ENCODE peak calls at places on chromosomes 1 and 21, in five cellular contexts. L, U, Q, P and W are unnamed samples.
A peak's percentile ranks its signal among the peaks of the same experiment; 100 is the strongest.

GRCh38 chr1:47487826-47488450 is 50.1 kb downstream of the FOXD2 start:
- DNase-seq in Q (no peak), P (no peak), L (no peak), U (no peak), W (no peak)

GRCh38 chr1:244384066-244384465 is 67.6 kb downstream of the ADSS2 start:
- DNase-seq in Q (no peak), P (no peak), L (no peak), U (no peak), W (no peak)

GRCh38 chr1:160827418-160827817 is 31.4 kb downstream of the LY9 start:
- DNase-seq in Q (no peak), P (no peak), L (no peak), U (no peak), W (no peak)

GRCh38 chr1:94698341-94698740 is 121.8 kb upstream of the SLC44A3 start:
- DNase-seq in P (no peak), Q (no peak), L (no peak), U (no peak), W (no peak)

GRCh38 chr1:84377480-84378095 is 20.7 kb upstream of the DNASE2B start:
- DNase-seq in P (no peak), L (no peak), U (no peak), Q (peak; percentile 16), W (no peak)

GRCh38 chr1:221900678-221901077 is 158.8 kb upstream of the DUSP10 start:
- DNase-seq in Q (no peak), P (no peak), U (no peak), L (no peak), W (no peak)

GRCh38 chr1:198563578-198563977 is 23.1 kb upstream of the ATP6V1G3 start:
- DNase-seq in U (no peak), P (no peak), Q (no peak), L (no peak), W (no peak)

GRCh38 chr1:240107058-240107684 is 15.5 kb downstream of the FMN2 start:
- DNase-seq in P (no peak), Q (no peak), L (no peak), U (no peak), W (no peak)

GRCh38 chr1:109542657-109543056 is 3.0 kb downstream of the GPR61 start:
- DNase-seq in L (no peak), P (no peak), U (no peak), Q (no peak), W (peak; percentile 10)

GRCh38 chr1:5093042-5093441 is 438.6 kb downstream of the AJAP1 start:
- DNase-seq in P (no peak), U (no peak), Q (no peak), L (no peak), W (no peak)

GRCh38 chr1:198771562-198772153 is 132.8 kb downstream of the PTPRC start:
- DNase-seq in Q (no peak), L (no peak), U (no peak), P (peak; percentile 59), W (peak; percentile 11)

GRCh38 chr1:227893696-227894305 is 53.9 kb downstream of the WNT9A start:
- DNase-seq in P (no peak), Q (no peak), L (no peak), U (no peak), W (no peak)

GRCh38 chr1:220810179-220810653 is 23.5 kb downstream of the MTARC1 start:
- DNase-seq in Q (peak; percentile 38), P (peak; percentile 87), L (peak; percentile 94), U (peak; percentile 70), W (peak; percentile 79)

GRCh38 chr1:1619917-1620361 is 4.6 kb downstream of the MIB2 start:
- DNase-seq in L (no peak), U (no peak), Q (no peak), P (no peak), W (no peak)

GRCh38 chr1:211610779-211611556 is 32.0 kb upstream of the SLC30A1 start:
- DNase-seq in L (no peak), P (no peak), U (no peak), Q (no peak), W (no peak)

GRCh38 chr1:24714859-24715520 is 30.3 kb upstream of the CLIC4 start:
- DNase-seq in L (no peak), P (no peak), U (no peak), Q (no peak), W (no peak)

GRCh38 chr21:44574457-44575306 is 1.2 kb downstream of the KRTAP10-4 start:
- DNase-seq in Q (no peak), L (peak; percentile 70), P (no peak), U (peak; percentile 48), W (peak; percentile 9)

GRCh38 chr1:157659576-157660247 is 40.9 kb downstream of the FCRL3 start:
- DNase-seq in Q (no peak), P (no peak), U (no peak), L (no peak), W (no peak)

GRCh38 chr1:9784508-9785133 is 39.1 kb downstream of the CLSTN1 start:
- DNase-seq in P (peak; percentile 77), U (peak; percentile 69), Q (no peak), L (no peak), W (peak; percentile 72)

GRCh38 chr1:98500324-98500723 is 161.2 kb upstream of the SNX7 start:
- DNase-seq in P (no peak), Q (no peak), U (no peak), L (no peak), W (no peak)

GRCh38 chr21:34204481-34205439 is 131.4 kb downstream of the MRPS6 start:
- DNase-seq in P (no peak), U (no peak), Q (no peak), L (no peak), W (no peak)

GRCh38 chr1:67052741-67053534 is 1.0 kb downstream of the SLC35D1 start:
- DNase-seq in P (peak; percentile 39), Q (no peak), L (peak; percentile 79), U (peak; percentile 40), W (peak; percentile 15)

GRCh38 chr1:36080236-36080635 is 3.7 kb upstream of the TEKT2 start:
- DNase-seq in P (no peak), L (no peak), U (no peak), Q (no peak), W (no peak)

GRCh38 chr1:77282187-77282865 is 507 bp downstream of the AK5 start:
- DNase-seq in L (peak; percentile 76), Q (no peak), U (no peak), P (peak; percentile 20), W (peak; percentile 34)

GRCh38 chr1:176696109-176696508 is 233.1 kb downstream of the PAPPA2 start:
- DNase-seq in P (peak; percentile 70), L (no peak), U (no peak), Q (no peak), W (no peak)

GRCh38 chr1:110630770-110631663 is 24.9 kb upstream of the KCNA2 start:
- DNase-seq in P (peak; percentile 79), L (peak; percentile 94), Q (no peak), U (peak; percentile 80), W (peak; percentile 67)

GRCh38 chr1:46309401-46310159 is 6.1 kb downstream of the UQCRH start:
- DNase-seq in L (no peak), P (no peak), Q (no peak), U (no peak), W (no peak)

GRCh38 chr1:25204797-25205441 is 27.4 kb downstream of the SYF2 start:
- DNase-seq in P (peak; percentile 64), U (no peak), L (no peak), Q (peak; percentile 57), W (peak; percentile 65)

GRCh38 chr1:162349635-162350330 is 26.9 kb downstream of the SPATA46 start:
- DNase-seq in U (no peak), Q (peak; percentile 81), P (no peak), L (no peak), W (no peak)

GRCh38 chr1:202144510-202145324 is at the start of gene ARL8A:
- DNase-seq in L (peak; percentile 96), U (peak; percentile 73), Q (no peak), P (peak; percentile 77), W (peak; percentile 87)

GRCh38 chr1:211900411-211900810 is 69.8 kb upstream of the LPGAT1 start:
- DNase-seq in L (no peak), P (no peak), U (no peak), Q (no peak), W (no peak)

GRCh38 chr1:31773861-31774260 is 9.7 kb upstream of the ADGRB2 start:
- DNase-seq in L (no peak), P (no peak), Q (no peak), U (no peak), W (no peak)

GRCh38 chr1:230940848-230941247 is 37.8 kb downstream of the TTC13 start:
- DNase-seq in U (no peak), L (no peak), P (no peak), Q (peak; percentile 8), W (no peak)

GRCh38 chr21:34840693-34841092 is 171.9 kb downstream of the CLIC6 start:
- DNase-seq in P (no peak), Q (no peak), U (no peak), L (no peak), W (no peak)

GRCh38 chr1:191888996-191889622 is 269.2 kb upstream of the RGS18 start:
- DNase-seq in Q (no peak), P (peak; percentile 24), L (no peak), U (no peak), W (no peak)
- TF ChIP-seq CTCF in Q (no peak), P (no peak), L (no peak), U (no peak), W (no peak)

DNA sequence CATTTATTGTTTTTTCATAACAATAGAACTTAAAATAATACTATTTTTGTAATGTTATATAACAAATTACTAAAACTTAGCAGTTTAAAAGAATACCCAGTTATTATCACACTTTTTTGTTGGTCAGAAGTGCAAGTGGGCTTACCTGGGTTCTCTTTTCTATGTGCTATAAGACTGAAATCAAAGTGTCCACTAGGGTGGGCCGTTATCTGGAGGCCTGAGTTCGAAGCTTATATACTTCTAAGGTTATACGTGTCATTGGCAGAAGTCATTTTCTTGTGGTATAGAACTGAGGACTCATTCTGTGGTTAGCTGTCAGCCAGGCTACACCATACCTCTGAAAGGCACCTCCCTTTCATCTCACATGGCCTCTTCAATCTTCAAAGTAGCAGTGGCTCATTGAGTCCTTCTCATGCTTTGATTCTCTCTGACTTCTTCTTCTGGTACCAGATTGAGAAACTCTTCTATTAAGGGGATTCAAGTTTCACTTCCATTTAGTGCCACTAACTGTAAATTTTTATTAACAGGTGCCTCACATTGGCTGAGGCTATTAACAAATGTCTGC is 414.3 kb downstream of the AMY1C start:
- DNase-seq in Q (no peak), L (no peak), U (no peak), P (no peak), W (no peak)
- TF ChIP-seq CTCF in Q (no peak), L (no peak), U (no peak), P (no peak), W (no peak)

GRCh38 chr1:86395771-86396502 is at the start of gene ODF2L:
- DNase-seq in U (peak; percentile 87), L (peak; percentile 99), Q (no peak), P (peak; percentile 92), W (peak; percentile 86)
- TF ChIP-seq CTCF in U (no peak), L (no peak), Q (no peak), P (no peak), W (no peak)

DNA sequence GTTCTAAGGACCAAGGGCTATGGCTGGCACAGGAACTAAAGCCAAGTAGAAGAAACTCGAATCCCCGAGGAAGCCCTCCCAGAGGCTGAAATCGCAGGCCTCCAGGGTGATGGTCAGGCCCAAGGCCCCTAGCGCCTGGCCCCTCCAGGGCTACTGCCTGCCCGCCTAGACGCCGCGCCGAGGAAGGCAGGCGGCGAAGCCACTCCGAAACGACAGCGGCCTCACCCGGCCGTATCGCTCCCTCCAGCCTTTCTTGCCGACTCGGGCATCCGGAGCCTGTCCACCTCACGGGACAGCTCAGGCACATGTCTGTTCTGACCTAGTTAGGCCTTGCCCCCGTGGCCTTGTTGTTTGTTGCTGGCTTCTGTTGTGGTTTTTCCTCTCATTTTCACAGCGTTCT is 9.7 kb upstream of the LHX8 start:
- DNase-seq in U (no peak), Q (no peak), L (no peak), P (no peak), W (no peak)
- TF ChIP-seq CTCF in U (no peak), Q (no peak), L (no peak), P (no peak), W (no peak)